ENCODE peak calls at places on chromosome 13, in six cellular contexts. V is K562, J is choroid plexus epithelial cell, L is endodermal cell, B is NB4, K is Peyer's patch. O is an unnamed sample.

GRCh38 chr13:106602178-106602577 is 34.2 kb upstream of the ARGLU1 start:
- DNase-seq in V (no peak), J (no peak), L (no peak), B (no peak), K (no peak), O (no peak)

GRCh38 chr13:113634279-113635047 is 23.5 kb downstream of the ATP4B start:
- DNase-seq in V (no peak), J (no peak), L (no peak), B (no peak), K (no peak), O (no peak)

GRCh38 chr13:96397807-96398206 is 307.9 kb downstream of the HS6ST3 start:
- DNase-seq in V (no peak), J (no peak), L (no peak), B (peak), K (no peak), O (no peak)

GRCh38 chr13:19957320-19958118 is 1.0 kb upstream of the ZMYM2 start:
- DNase-seq in V (no peak), J (peak), L (peak), B (peak), K (peak), O (peak)

GRCh38 chr13:79866436-79866835 is 385.5 kb downstream of the NDFIP2 start:
- DNase-seq in V (no peak), J (no peak), L (no peak), B (no peak), K (no peak), O (no peak)

GRCh38 chr13:99062593-99062992 is 84.7 kb upstream of the DOCK9 start:
- DNase-seq in V (no peak), J (peak), L (no peak), B (no peak), K (no peak), O (no peak)

GRCh38 chr13:46751811-46752635 is 44.9 kb downstream of the ESD start:
- DNase-seq in V (no peak), J (peak), L (no peak), B (peak), K (peak), O (peak)

GRCh38 chr13:106796280-106797047 is 228.5 kb upstream of the ARGLU1 start:
- DNase-seq in V (no peak), J (no peak), L (peak), B (no peak), K (no peak), O (no peak)

GRCh38 chr13:95020298-95020987 is 280.8 kb downstream of the ABCC4 start:
- DNase-seq in V (no peak), J (peak), L (no peak), B (no peak), K (no peak), O (no peak)

GRCh38 chr13:94415484-94415883 is 64.0 kb downstream of the DCT start:
- DNase-seq in V (no peak), J (no peak), L (no peak), B (no peak), K (no peak), O (no peak)

GRCh38 chr13:84417426-84417825 is 535.2 kb upstream of the SLITRK1 start:
- DNase-seq in V (no peak), J (peak), L (no peak), B (no peak), K (no peak), O (no peak)

GRCh38 chr13:44437356-44438233 is 64.0 kb downstream of the SERP2 start:
- DNase-seq in V (peak), J (peak), L (peak), B (peak), K (no peak), O (peak)

GRCh38 chr13:44436589-44437337 is 63.1 kb downstream of the SERP2 start:
- DNase-seq in V (peak), J (peak), L (peak), B (peak), K (peak), O (no peak)

GRCh38 chr13:44439615-44440014 is 66.0 kb downstream of the SERP2 start:
- DNase-seq in V (no peak), J (no peak), L (peak), B (peak), K (no peak), O (no peak)

GRCh38 chr13:44440046-44440608 is 66.5 kb downstream of the SERP2 start:
- DNase-seq in V (no peak), J (no peak), L (no peak), B (no peak), K (no peak), O (no peak)

GRCh38 chr13:44438234-44438579 is 64.6 kb downstream of the SERP2 start:
- DNase-seq in V (no peak), J (no peak), L (no peak), B (no peak), K (no peak), O (no peak)
- TF ChIP-seq CTCF in V (no peak), J (no peak), L (peak), B (no peak), K (no peak), O (no peak)

DNA sequence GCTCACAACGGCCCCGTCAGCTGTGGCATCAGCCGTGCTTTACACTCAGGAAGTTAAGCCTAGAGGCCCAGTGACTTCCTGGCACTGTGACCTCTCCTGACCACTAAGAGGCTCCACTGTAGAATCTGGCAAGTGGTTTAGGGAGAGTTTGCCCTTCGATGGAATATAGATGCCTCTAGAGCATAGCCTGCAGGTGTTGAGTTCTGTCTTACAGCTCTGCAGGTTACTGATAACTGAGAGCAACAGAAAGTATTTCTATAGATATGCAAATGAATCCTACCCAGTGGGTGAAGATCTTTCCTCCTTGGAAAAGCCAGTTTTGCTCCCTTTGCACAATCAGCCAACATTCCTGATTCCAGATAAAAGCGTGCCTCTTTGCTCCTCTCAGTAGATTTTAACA is 35.8 kb downstream of the ATP12A start:
- DNase-seq in V (no peak), J (no peak), L (peak), B (peak), K (no peak), O (no peak)
- TF ChIP-seq CTCF in V (no peak), J (no peak), L (peak), B (no peak), K (no peak), O (no peak)

DNA sequence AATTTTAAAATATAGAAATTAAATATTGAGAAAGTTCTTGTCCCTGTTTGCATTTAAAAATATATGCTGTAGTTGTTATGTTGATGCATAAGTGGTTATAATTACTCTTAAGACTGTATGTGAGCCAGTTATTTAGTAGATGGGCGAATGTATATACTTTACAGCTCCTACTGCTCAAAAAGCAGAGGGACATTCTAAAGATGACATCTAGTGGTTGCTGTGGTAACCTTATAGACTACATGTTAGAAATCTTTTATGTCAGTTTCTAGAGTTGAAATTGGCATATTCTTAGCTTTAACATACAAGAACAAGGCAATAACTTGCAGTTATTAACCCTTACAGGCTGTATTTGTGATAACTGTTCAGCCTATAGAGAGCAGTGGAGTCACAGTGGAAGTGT is 160.5 kb downstream of the OLFM4 start:
- DNase-seq in V (no peak), J (no peak), L (no peak), B (peak), K (no peak), O (no peak)
- TF ChIP-seq CTCF in V (no peak), J (no peak), L (peak), B (no peak), K (peak), O (no peak)

DNA sequence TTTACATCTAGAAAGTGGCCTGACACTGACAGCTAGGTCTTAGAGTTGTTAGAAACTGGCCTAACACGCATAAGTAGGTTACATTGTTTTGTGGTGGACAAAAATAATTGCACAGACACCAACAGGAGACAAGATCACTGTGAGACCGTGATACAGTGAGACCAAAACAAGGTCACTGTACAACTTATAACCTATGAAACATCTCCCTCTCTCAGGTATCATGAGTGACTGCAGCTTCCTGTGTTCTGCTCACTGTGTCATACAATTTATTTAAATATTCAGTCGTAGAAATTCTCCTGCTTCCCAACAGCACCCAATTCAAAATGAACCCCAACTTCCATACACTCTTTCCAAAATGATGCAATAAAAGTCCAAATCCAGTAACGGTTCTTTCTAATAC is 2165.2 kb downstream of the PCDH9 start:
- DNase-seq in V (no peak), J (no peak), L (no peak), B (no peak), K (no peak), O (no peak)
- TF ChIP-seq CTCF in V (no peak), J (no peak), L (no peak), B (no peak), K (no peak), O (no peak)

O was measured in GM20000.